ENCODE peak calls at places on chromosomes 3 and 15, in nine cellular contexts. D is NCI-H1092 treated with DMSO at 0.1 percent for 48 hours; K is activated CD4-positive, alpha-beta T cell treated with anti-CD3 and anti-CD28 coated beads for 24 hours; Z is stimulated activated CD8-positive, alpha-beta memory T cell treated with anti-CD3 and anti-CD28 coated beads, Interleukin-7, amount 100 ng/mL, for 1 hour; H is progenitor cell of endocrine pancreas; Q is HEK293T; B is stimulated activated CD4-positive, alpha-beta T cell treated with anti-CD3 and anti-CD28 coated beads, TNF-alpha, amount 100 ng/mL, for 4 hours; C is MV-4-11; F is testis. U is an unnamed sample.

GRCh38 chr15:31433574-31433973 is 106.9 kb downstream of the KLF13 start:
- DNase-seq in D (no peak), K (no peak), Z (no peak), H (no peak), Q (no peak), B (no peak), C (no peak), F (no peak), U (no peak)

GRCh38 chr15:48609486-48609885 is 36.0 kb downstream of the FBN1 start:
- DNase-seq in D (no peak), K (no peak), Z (no peak), H (no peak), Q (no peak), B (no peak), C (no peak), F (no peak), U (no peak)

GRCh38 chr3:180252683-180253082 is 215.9 kb upstream of the PEX5L start:
- DNase-seq in D (peak; percentile 11), K (no peak), Z (no peak), H (no peak), Q (no peak), B (no peak), C (no peak), F (no peak), U (no peak)

GRCh38 chr3:99413504-99413903 is 224.9 kb upstream of the COL8A1 start:
- DNase-seq in D (no peak), K (no peak), Z (no peak), H (no peak), Q (no peak), B (no peak), C (no peak), F (no peak), U (no peak)

GRCh38 chr3:10483364-10483675 is 22.1 kb downstream of the ATP2B2 start:
- DNase-seq in D (no peak), K (no peak), Z (no peak), H (no peak), Q (no peak), B (no peak), C (no peak), F (no peak), U (no peak)

GRCh38 chr3:112084980-112085697 is 1.1 kb upstream of the C3orf52 start:
- DNase-seq in D (no peak), K (no peak), Z (no peak), H (no peak), Q (no peak), B (no peak), C (no peak), F (no peak), U (no peak)

GRCh38 chr15:100189319-100189718 is 152.5 kb downstream of the ADAMTS17 start:
- DNase-seq in D (no peak), K (no peak), Z (no peak), H (no peak), Q (no peak), B (no peak), C (no peak), F (no peak), U (peak; percentile 31)

GRCh38 chr3:23712656-23713559 is 92.8 kb upstream of the UBE2E1 start:
- DNase-seq in D (peak; percentile 57), K (no peak), Z (no peak), H (no peak), Q (no peak), B (no peak), C (no peak), F (peak; percentile 37), U (no peak)

GRCh38 chr3:131277836-131278497 is 103.6 kb upstream of the NUDT16 start:
- DNase-seq in D (no peak), K (no peak), Z (no peak), H (no peak), Q (no peak), B (no peak), C (no peak), F (no peak), U (no peak)

GRCh38 chr3:132629928-132630327 is 29.7 kb downstream of the ACAD11 start:
- DNase-seq in D (no peak), K (no peak), Z (no peak), H (no peak), Q (no peak), B (no peak), C (peak; percentile 14), F (no peak), U (no peak)

GRCh38 chr15:72207576-72208085 is 10.0 kb upstream of the GRAMD2A start:
- DNase-seq in D (no peak), K (no peak), Z (no peak), H (no peak), Q (no peak), B (no peak), C (no peak), F (no peak), U (no peak)

GRCh38 chr15:68924866-68925599 is 5.3 kb upstream of the SPESP1 start:
- DNase-seq in D (peak; percentile 45), K (peak; percentile 59), Z (peak; percentile 38), H (peak; percentile 64), Q (peak; percentile 87), B (peak; percentile 30), C (peak; percentile 64), F (peak; percentile 87), U (peak; percentile 80)

GRCh38 chr3:96983731-96984130 is 169.3 kb downstream of the EPHA6 start:
- DNase-seq in D (no peak), K (no peak), Z (no peak), H (no peak), Q (no peak), B (no peak), C (no peak), F (no peak), U (no peak)

GRCh38 chr3:76078101-76078500 is 292.8 kb upstream of the ZNF717 start:
- DNase-seq in D (no peak), K (no peak), Z (no peak), H (no peak), Q (no peak), B (no peak), C (no peak), F (no peak), U (no peak)

GRCh38 chr3:39255503-39256325 is 24.1 kb downstream of the CX3CR1 start:
- DNase-seq in D (no peak), K (peak; percentile 15), Z (no peak), H (no peak), Q (no peak), B (no peak), C (peak; percentile 99), F (no peak), U (no peak)